ENCODE peak calls at places on chromosome 3, in ten cellular contexts. H is HL-60; V is psoas muscle; X is dorsolateral prefrontal cortex; U is CD4-positive, alpha-beta T cell; J is left ventricle myocardium inferior; N is MM.1S; E is stomach; A is breast epithelium; L is SK-N-SH. O is an unnamed sample.

GRCh38 chr3:43031490-43032216 is 52.5 kb downstream of the GASK1A start:
- DNase-seq in H (no peak), V (peak; percentile 88), X (no peak), U (no peak), J (peak; percentile 41), N (no peak), E (no peak), A (no peak), L (no peak), O (no peak)

GRCh38 chr3:43641306-43642114 is 19.7 kb upstream of the ANO10 start:
- DNase-seq in H (peak; percentile 39), V (no peak), X (no peak), U (no peak), J (no peak), N (no peak), E (no peak), A (no peak), L (no peak), O (no peak)

GRCh38 chr3:99332726-99333125 is 305.7 kb upstream of the COL8A1 start:
- DNase-seq in H (no peak), V (no peak), X (no peak), U (no peak), J (no peak), N (no peak), E (no peak), A (no peak), L (no peak), O (no peak)

GRCh38 chr3:53145109-53146077 is 15.2 kb upstream of the RFT1 start:
- DNase-seq in H (no peak), V (no peak), X (no peak), U (no peak), J (no peak), N (no peak), E (peak; percentile 69), A (no peak), L (no peak), O (peak; percentile 76)

GRCh38 chr3:24137958-24138875 is 193.1 kb downstream of the NR1D2 start:
- DNase-seq in H (no peak), V (no peak), X (no peak), U (no peak), J (no peak), N (peak; percentile 94), E (peak; percentile 69), A (peak; percentile 31), L (no peak), O (peak; percentile 60)

GRCh38 chr3:129461461-129462146 is 21.6 kb downstream of the IFT122 start:
- DNase-seq in H (no peak), V (no peak), X (no peak), U (no peak), J (peak; percentile 40), N (no peak), E (no peak), A (peak; percentile 42), L (no peak), O (no peak)

GRCh38 chr3:29176501-29176900 is 104.4 kb upstream of the RBMS3 start:
- DNase-seq in H (no peak), V (no peak), X (no peak), U (no peak), J (no peak), N (no peak), E (no peak), A (no peak), L (peak; percentile 8), O (no peak)

GRCh38 chr3:62252614-62253147 is 120.7 kb downstream of the FEZF2 start:
- DNase-seq in H (no peak), V (no peak), X (no peak), U (no peak), J (no peak), N (no peak), E (no peak), A (no peak), L (no peak), O (no peak)

GRCh38 chr3:125381743-125382142 is 6.6 kb upstream of the ZNF148 start:
- DNase-seq in H (no peak), V (no peak), X (no peak), U (no peak), J (no peak), N (peak; percentile 73), E (no peak), A (no peak), L (no peak), O (no peak)

GRCh38 chr3:184361532-184361931 is at the start of the genes CLCN2 and POLR2H:
- DNase-seq in H (peak; percentile 59), V (peak; percentile 73), X (no peak), U (peak; percentile 35), J (peak; percentile 54), N (peak; percentile 74), E (peak; percentile 50), A (no peak), L (peak; percentile 89), O (peak; percentile 86)

GRCh38 chr3:194091141-194091540 is 44.8 kb upstream of the HES1 start:
- DNase-seq in H (no peak), V (no peak), X (no peak), U (no peak), J (no peak), N (no peak), E (no peak), A (no peak), L (no peak), O (no peak)

DNA sequence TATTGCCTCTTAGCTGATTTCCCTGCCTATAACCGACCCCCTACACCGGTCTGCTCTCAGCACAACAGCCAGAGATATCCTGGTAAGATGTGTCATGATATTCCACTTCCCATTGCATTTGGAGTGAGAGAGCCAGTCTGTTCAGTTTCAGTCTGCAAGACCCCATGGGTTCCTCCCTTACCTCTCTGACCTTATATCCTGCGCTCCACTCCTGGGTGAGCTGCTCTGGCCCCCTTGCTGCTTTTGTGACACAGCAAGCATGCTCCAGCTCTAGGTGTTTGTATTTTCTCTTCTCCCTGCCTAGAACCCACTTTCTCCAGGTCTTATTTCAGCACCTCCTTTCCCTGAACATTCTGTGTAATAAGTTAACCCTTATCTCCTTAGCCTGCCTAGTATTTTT is 44.1 kb downstream of the CMTM8 start:
- DNase-seq in H (no peak), V (no peak), X (no peak), U (no peak), J (no peak), N (no peak), E (no peak), A (no peak), L (no peak), O (no peak)
- H3K27ac ChIP-seq in H (no peak overlapping the region), V (no peak overlapping the region), X (no peak overlapping the region), U (no peak overlapping the region), J (peak overlapping the region; percentile 72), N (no peak overlapping the region), E (no peak overlapping the region), A (no peak overlapping the region), L (no peak overlapping the region), O (no peak overlapping the region)

DNA sequence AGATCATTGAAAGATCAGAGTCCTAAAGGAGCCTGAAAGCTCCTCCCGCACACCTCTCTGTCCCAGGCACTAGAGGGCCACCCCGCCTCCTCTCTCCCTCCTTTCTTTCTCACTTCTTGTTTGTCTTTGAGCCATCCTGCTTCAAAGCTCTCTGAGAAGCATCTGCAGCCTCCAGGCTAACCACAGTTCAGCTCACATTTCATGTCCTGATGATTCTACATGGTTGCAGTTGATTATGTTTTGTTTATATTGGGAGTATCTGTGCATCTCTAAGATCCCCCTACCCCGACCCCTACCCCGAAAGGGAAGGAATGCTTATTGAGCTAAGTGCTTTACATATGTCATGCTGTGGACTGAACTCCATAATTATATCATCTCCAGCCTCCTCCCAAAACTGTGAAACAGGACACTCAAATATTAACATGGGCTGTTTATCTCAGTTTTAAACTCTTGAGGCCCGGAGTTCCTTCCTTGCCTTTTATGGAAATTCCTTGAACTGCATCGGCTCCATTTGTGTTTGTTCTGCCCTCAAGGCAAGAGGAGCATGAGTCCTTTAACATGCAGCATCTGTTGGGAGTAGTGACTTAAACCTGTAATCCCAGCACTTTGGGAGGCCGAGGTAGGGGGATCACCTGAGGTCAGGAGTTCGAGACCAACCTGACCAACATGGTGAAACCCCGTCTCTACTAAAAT is 30.9 kb downstream of the MGLL start:
- DNase-seq in H (no peak), V (peak; percentile 34), X (no peak), U (no peak), J (no peak), N (peak; percentile 36), E (peak; percentile 35), A (peak; percentile 33), L (no peak), O (no peak)
- TF ChIP-seq CTCF in H (peak; percentile 35), V (peak; percentile 34), X (no peak), U (no peak), J (no peak), N (peak; percentile 45), E (no peak), A (no peak), L (no peak), O (no peak)

DNA sequence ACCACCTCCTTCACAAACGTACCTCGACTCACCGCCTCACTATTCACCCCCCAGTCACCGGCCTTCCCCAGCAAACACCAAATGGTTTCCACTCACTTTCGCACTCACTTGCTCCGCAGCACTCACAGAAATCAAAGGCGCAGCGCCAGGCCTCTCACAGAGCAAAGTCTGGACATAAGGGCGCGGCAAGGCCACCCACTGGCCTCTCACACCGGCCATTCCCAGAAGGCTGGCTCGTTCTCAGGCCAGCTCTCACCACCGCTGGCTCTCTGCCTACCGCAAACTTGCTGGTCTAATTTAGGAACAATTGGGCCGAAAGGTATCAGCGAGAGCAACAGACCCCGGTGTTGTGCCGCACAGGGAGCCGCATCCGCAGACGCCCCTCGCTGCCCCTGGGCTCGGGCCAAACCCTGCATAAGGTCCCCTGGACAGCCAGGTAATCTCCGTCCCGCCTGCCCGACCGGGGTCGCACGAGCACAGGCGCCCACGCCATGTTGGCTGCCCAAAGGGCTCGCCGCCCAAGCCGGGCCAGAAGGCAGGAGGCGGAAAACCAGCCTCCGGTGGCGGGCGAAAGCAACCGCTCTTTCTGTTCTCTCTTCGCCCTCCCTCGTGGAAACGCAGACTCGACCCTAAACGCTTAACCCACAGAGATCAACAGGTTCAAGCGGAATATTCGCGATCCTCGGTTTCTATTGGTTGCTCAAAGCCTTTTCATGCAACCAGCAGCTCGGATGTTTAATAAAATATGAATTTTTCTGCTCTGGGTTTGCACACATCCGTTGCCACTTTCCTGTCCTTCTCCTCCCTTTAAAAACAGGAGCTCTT is 2.9 kb downstream of the SHOX2 start:
- DNase-seq in H (no peak), V (peak; percentile 59), X (no peak), U (no peak), J (no peak), N (no peak), E (peak; percentile 50), A (no peak), L (no peak), O (peak; percentile 68)
- H3K27ac ChIP-seq in H (no peak overlapping the region), V (no peak overlapping the region), X (no peak overlapping the region), U (no peak overlapping the region), J (no peak overlapping the region), N (no peak overlapping the region), E (no peak overlapping the region), A (no peak overlapping the region), L (no peak overlapping the region), O (no peak overlapping the region)

GRCh38 chr3:107857854-107858253 is 233.0 kb downstream of the CD47 start:
- DNase-seq in H (no peak), V (no peak), X (no peak), U (no peak), J (no peak), N (no peak), E (no peak), A (no peak), L (no peak), O (no peak)

GRCh38 chr3:107861422-107861821 is 229.4 kb downstream of the CD47 start:
- DNase-seq in H (no peak), V (no peak), X (no peak), U (no peak), J (no peak), N (no peak), E (no peak), A (no peak), L (no peak), O (no peak)

GRCh38 chr3:107850681-107851080 is 240.2 kb downstream of the CD47 start:
- DNase-seq in H (peak; percentile 1), V (no peak), X (no peak), U (no peak), J (no peak), N (no peak), E (no peak), A (no peak), L (no peak), O (no peak)

GRCh38 chr3:107855710-107856109 is 235.1 kb downstream of the CD47 start:
- DNase-seq in H (no peak), V (no peak), X (no peak), U (no peak), J (no peak), N (no peak), E (no peak), A (no peak), L (no peak), O (no peak)
- TF ChIP-seq CTCF in H (peak; percentile 20), V (no peak), X (no peak), U (no peak), J (peak; percentile 26), N (peak; percentile 10), E (no peak), A (no peak), L (no peak), O (peak; percentile 8)

O was measured in pancreas.